ENCODE peak calls at places on chromosome 21, in eight cellular contexts. T, X, A, U, K, E, G and V are unnamed samples.

GRCh38 chr21:29271927-29272333 is 26.8 kb upstream of the BACH1 start:
- DNase-seq in T (no peak), X (no peak), A (no peak), U (no peak), K (no peak), E (no peak), G (no peak), V (no peak)

GRCh38 chr21:41228006-41228370 is 60.0 kb downstream of the BACE2 start:
- DNase-seq in T (no peak), X (no peak), A (no peak), U (no peak), K (no peak), E (no peak), G (no peak), V (no peak)

GRCh38 chr21:34748862-34749261 is 80.1 kb downstream of the CLIC6 start:
- DNase-seq in T (no peak), X (no peak), A (no peak), U (no peak), K (no peak), E (no peak), G (no peak), V (no peak)

GRCh38 chr21:32470206-32470605 is 57.7 kb downstream of the EVA1C start:
- DNase-seq in T (no peak), X (no peak), A (no peak), U (no peak), K (no peak), E (no peak), G (no peak), V (no peak)

GRCh38 chr21:25834376-25834775 is 99.6 kb downstream of the GABPA start:
- DNase-seq in T (no peak), X (no peak), A (no peak), U (peak), K (no peak), E (no peak), G (peak), V (no peak)

GRCh38 chr21:21163904-21164303 is 165.7 kb downstream of the NCAM2 start:
- DNase-seq in T (peak), X (peak), A (peak), U (peak), K (no peak), E (no peak), G (peak), V (no peak)

GRCh38 chr21:33345751-33346238 is 21.0 kb downstream of the IFNAR1 start:
- DNase-seq in T (no peak), X (no peak), A (no peak), U (no peak), K (no peak), E (no peak), G (no peak), V (no peak)

GRCh38 chr21:38798481-38798882 is 7.2 kb upstream of the ETS2 start:
- DNase-seq in T (no peak), X (no peak), A (no peak), U (peak), K (no peak), E (no peak), G (peak), V (no peak)

GRCh38 chr21:37368536-37369279 is 2.1 kb downstream of the DYRK1A start:
- DNase-seq in T (no peak), X (no peak), A (no peak), U (peak), K (peak), E (no peak), G (peak), V (no peak)

GRCh38 chr21:37006521-37007291 is at the start of gene RIPPLY3:
- DNase-seq in T (no peak), X (no peak), A (no peak), U (peak), K (no peak), E (no peak), G (peak), V (no peak)

GRCh38 chr21:39647476-39647875 is 34.7 kb downstream of the B3GALT5 start:
- DNase-seq in T (peak), X (no peak), A (no peak), U (no peak), K (no peak), E (no peak), G (peak), V (no peak)

GRCh38 chr21:34073749-34074282 is 438 bp downstream of the MRPS6 start:
- DNase-seq in T (no peak), X (no peak), A (no peak), U (no peak), K (peak), E (no peak), G (peak), V (peak)

GRCh38 chr21:32173106-32173755 is 105.6 kb downstream of the MIS18A start:
- DNase-seq in T (no peak), X (no peak), A (no peak), U (no peak), K (no peak), E (no peak), G (no peak), V (no peak)

GRCh38 chr21:21458124-21458631 is 460.0 kb downstream of the NCAM2 start:
- DNase-seq in T (no peak), X (no peak), A (no peak), U (no peak), K (no peak), E (no peak), G (no peak), V (no peak)

GRCh38 chr21:34707876-34708325 is 39.1 kb downstream of the CLIC6 start:
- DNase-seq in T (no peak), X (no peak), A (no peak), U (no peak), K (no peak), E (no peak), G (no peak), V (peak)

GRCh38 chr21:24895885-24896734 is 711.2 kb downstream of the MRPL39 start:
- DNase-seq in T (no peak), X (no peak), A (no peak), U (no peak), K (no peak), E (no peak), G (peak), V (peak)

GRCh38 chr21:14321042-14321441 is 61.9 kb downstream of the HSPA13 start:
- DNase-seq in T (no peak), X (no peak), A (no peak), U (peak), K (no peak), E (no peak), G (peak), V (no peak)

GRCh38 chr21:36470294-36470693 is 9.6 kb downstream of the CLDN14 start:
- DNase-seq in T (no peak), X (no peak), A (no peak), U (no peak), K (no peak), E (no peak), G (no peak), V (no peak)

GRCh38 chr21:32353002-32353711 is 39.7 kb downstream of the URB1 start:
- DNase-seq in T (no peak), X (no peak), A (no peak), U (no peak), K (no peak), E (no peak), G (no peak), V (no peak)

GRCh38 chr21:32359719-32360260 is 33.0 kb downstream of the URB1 start:
- DNase-seq in T (no peak), X (no peak), A (no peak), U (peak), K (no peak), E (no peak), G (peak), V (no peak)

GRCh38 chr21:31781737-31782136 is 49.8 kb upstream of the SCAF4 start:
- DNase-seq in T (no peak), X (peak), A (no peak), U (no peak), K (no peak), E (no peak), G (peak), V (no peak)

GRCh38 chr21:23452384-23453083 is 2154.7 kb downstream of the MRPL39 start:
- DNase-seq in T (peak), X (no peak), A (no peak), U (no peak), K (no peak), E (no peak), G (peak), V (no peak)

GRCh38 chr21:39096754-39097153 is 86.5 kb downstream of the PSMG1 start:
- DNase-seq in T (no peak), X (no peak), A (no peak), U (no peak), K (no peak), E (no peak), G (no peak), V (no peak)

GRCh38 chr21:26715878-26716506 is 129.2 kb downstream of the ADAMTS1 start:
- DNase-seq in T (peak), X (no peak), A (no peak), U (peak), K (no peak), E (no peak), G (peak), V (no peak)

GRCh38 chr21:32978346-32979270 is 47.1 kb upstream of the OLIG2 start:
- DNase-seq in T (no peak), X (no peak), A (no peak), U (no peak), K (no peak), E (no peak), G (no peak), V (no peak)

GRCh38 chr21:27275294-27275927 is 308.5 kb upstream of the ADAMTS5 start:
- DNase-seq in T (peak), X (peak), A (no peak), U (peak), K (no peak), E (peak), G (peak), V (no peak)

GRCh38 chr21:17003763-17004373 is 509.0 kb upstream of the CXADR start:
- DNase-seq in T (no peak), X (no peak), A (no peak), U (peak), K (no peak), E (no peak), G (no peak), V (no peak)

GRCh38 chr21:30227633-30228404 is 11.9 kb upstream of the CLDN8 start:
- DNase-seq in T (peak), X (peak), A (peak), U (peak), K (no peak), E (peak), G (peak), V (no peak)

GRCh38 chr21:42521384-42521783 is 7.7 kb downstream of the SLC37A1 start:
- DNase-seq in T (no peak), X (no peak), A (no peak), U (no peak), K (no peak), E (no peak), G (no peak), V (no peak)

GRCh38 chr21:42522271-42522670 is 8.6 kb downstream of the SLC37A1 start:
- DNase-seq in T (no peak), X (no peak), A (no peak), U (no peak), K (no peak), E (no peak), G (no peak), V (no peak)

GRCh38 chr21:42522771-42523170 is 9.1 kb downstream of the SLC37A1 start:
- DNase-seq in T (no peak), X (no peak), A (no peak), U (no peak), K (no peak), E (no peak), G (no peak), V (no peak)

GRCh38 chr21:42521805-42522204 is 8.2 kb downstream of the SLC37A1 start:
- DNase-seq in T (no peak), X (no peak), A (no peak), U (no peak), K (no peak), E (no peak), G (no peak), V (no peak)

GRCh38 chr21:42520628-42521253 is 7.1 kb downstream of the SLC37A1 start:
- DNase-seq in T (no peak), X (no peak), A (no peak), U (no peak), K (no peak), E (no peak), G (no peak), V (no peak)
- TF ChIP-seq CTCF in T (peak), X (no peak), A (no peak), U (no peak), K (no peak), E (peak), G (no peak), V (no peak)

GRCh38 chr21:45407629-45408247 is 2.8 kb downstream of the COL18A1 start:
- DNase-seq in T (no peak), X (no peak), A (no peak), U (no peak), K (no peak), E (no peak), G (peak), V (no peak)
- TF ChIP-seq CTCF in T (no peak), X (no peak), A (no peak), U (no peak), K (no peak), E (peak), G (no peak), V (no peak)

GRCh38 chr21:44718571-44718970 is 7.2 kb upstream of the TSPEAR start:
- DNase-seq in T (no peak), X (no peak), A (no peak), U (no peak), K (no peak), E (no peak), G (no peak), V (no peak)
- TF ChIP-seq CTCF in T (no peak), X (no peak), A (no peak), U (no peak), K (no peak), E (no peak), G (no peak), V (no peak)

GRCh38 chr21:42853621-42854020 is 25.7 kb downstream of the WDR4 start:
- DNase-seq in T (no peak), X (no peak), A (no peak), U (no peak), K (no peak), E (no peak), G (no peak), V (no peak)

GRCh38 chr21:42855937-42856335 is 23.4 kb downstream of the WDR4 start:
- DNase-seq in T (no peak), X (no peak), A (no peak), U (no peak), K (no peak), E (no peak), G (no peak), V (no peak)

GRCh38 chr21:42855143-42855936 is 24.0 kb downstream of the WDR4 start:
- DNase-seq in T (no peak), X (no peak), A (no peak), U (no peak), K (no peak), E (no peak), G (no peak), V (no peak)

GRCh38 chr21:42852925-42853570 is 26.3 kb downstream of the WDR4 start:
- DNase-seq in T (no peak), X (no peak), A (no peak), U (no peak), K (no peak), E (no peak), G (no peak), V (no peak)

DNA sequence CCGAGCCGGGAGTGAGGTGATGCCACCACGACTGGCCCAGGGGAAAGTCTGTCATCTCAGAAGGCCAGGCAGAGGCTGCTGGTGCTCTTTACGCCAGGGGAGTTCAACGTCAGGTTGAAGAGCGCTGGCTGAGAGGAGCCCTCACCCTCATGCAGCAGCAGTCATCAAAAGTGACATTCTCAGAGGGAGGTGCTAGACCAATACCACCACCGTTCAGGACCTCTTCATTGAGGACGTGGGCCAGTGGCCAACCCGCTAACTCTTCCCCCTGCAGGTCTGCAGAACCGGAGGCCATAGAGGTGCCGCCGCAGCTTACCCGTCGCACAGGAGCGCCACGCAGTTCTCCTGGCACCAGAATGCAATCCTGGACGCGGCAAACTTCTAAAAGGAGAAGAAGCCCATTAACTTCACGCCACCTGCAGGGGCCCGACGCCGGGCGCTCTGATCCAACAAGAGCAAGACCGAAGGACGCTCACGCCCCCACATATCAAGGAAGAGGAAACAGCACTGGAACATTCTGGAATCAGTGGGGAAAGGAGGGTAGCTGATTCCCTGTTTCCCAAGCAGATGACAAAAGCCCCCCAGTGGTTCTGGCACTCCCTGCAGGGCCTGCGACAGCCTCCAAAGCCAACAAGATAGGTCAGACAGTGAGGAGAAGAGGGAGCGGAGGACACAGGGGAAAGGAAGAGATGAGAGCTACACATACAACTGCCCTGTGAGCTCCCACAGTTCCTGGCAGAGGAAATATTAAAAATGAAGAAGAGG is 24.9 kb downstream of the WDR4 start:
- DNase-seq in T (no peak), X (no peak), A (no peak), U (no peak), K (no peak), E (no peak), G (no peak), V (no peak)
- TF ChIP-seq CTCF in T (no peak), X (no peak), A (no peak), U (no peak), K (no peak), E (no peak), G (no peak), V (no peak)